ENCODE peak calls at places on chromosomes 11 and 22, in nine cellular contexts. X, J, U, L, F, E, D, N and R are unnamed samples.

GRCh38 chr11:107496011-107496410 is 38.4 kb upstream of the CWF19L2 start:
- DNase-seq in X (no peak), J (no peak), U (no peak), L (no peak), F (no peak), E (no peak), D (no peak), N (no peak), R (no peak)

GRCh38 chr22:50082197-50082715 is 3.0 kb downstream of the MLC1 start:
- DNase-seq in X (no peak), J (no peak), U (no peak), L (no peak), F (no peak), E (no peak), D (no peak), N (no peak), R (no peak)

GRCh38 chr11:111761056-111761455 is 5.1 kb downstream of the PPP2R1B start:
- DNase-seq in X (no peak), J (no peak), U (no peak), L (no peak), F (no peak), E (no peak), D (no peak), N (no peak), R (no peak)

GRCh38 chr11:31725176-31725575 is 85.9 kb downstream of the PAX6 start:
- DNase-seq in X (no peak), J (no peak), U (no peak), L (no peak), F (no peak), E (no peak), D (no peak), N (no peak), R (no peak)

GRCh38 chr11:108902027-108902469 is 237.2 kb downstream of the DDX10 start:
- DNase-seq in X (no peak), J (no peak), U (no peak), L (no peak), F (no peak), E (no peak), D (no peak), N (no peak), R (no peak)

GRCh38 chr11:1878134-1879031 is 13.3 kb downstream of the PRR33 start:
- DNase-seq in X (no peak), J (no peak), U (no peak), L (no peak), F (no peak), E (no peak), D (no peak), N (no peak), R (no peak)

GRCh38 chr11:70717961-70718595 is 319.7 kb downstream of the CTTN start:
- DNase-seq in X (no peak), J (no peak), U (no peak), L (no peak), F (peak), E (no peak), D (no peak), N (no peak), R (no peak)

GRCh38 chr22:35337932-35338331 is 38.2 kb downstream of the TOM1 start:
- DNase-seq in X (no peak), J (no peak), U (no peak), L (no peak), F (no peak), E (no peak), D (no peak), N (no peak), R (no peak)

GRCh38 chr11:80146231-80146630 is 705.4 kb upstream of the TENM4 start:
- DNase-seq in X (no peak), J (no peak), U (no peak), L (no peak), F (no peak), E (no peak), D (no peak), N (no peak), R (no peak)

GRCh38 chr11:71188886-71189767 is 63.2 kb downstream of the SHANK2 start:
- DNase-seq in X (peak), J (no peak), U (no peak), L (no peak), F (no peak), E (no peak), D (no peak), N (no peak), R (no peak)

GRCh38 chr22:50218996-50219727 is 18.4 kb downstream of the SELENOO start:
- DNase-seq in X (no peak), J (peak), U (no peak), L (peak), F (no peak), E (peak), D (no peak), N (no peak), R (no peak)

GRCh38 chr11:114847599-114847998 is 169.3 kb downstream of the NXPE2 start:
- DNase-seq in X (no peak), J (no peak), U (no peak), L (no peak), F (no peak), E (no peak), D (no peak), N (no peak), R (no peak)

GRCh38 chr11:16793511-16793910 is 55.1 kb downstream of the C11orf58 start:
- DNase-seq in X (no peak), J (no peak), U (no peak), L (no peak), F (no peak), E (no peak), D (no peak), N (no peak), R (no peak)

GRCh38 chr11:7281083-7281482 is 29.4 kb downstream of the SYT9 start:
- DNase-seq in X (no peak), J (no peak), U (peak), L (no peak), F (no peak), E (no peak), D (no peak), N (no peak), R (no peak)

GRCh38 chr11:132028380-132029240 is 658.2 kb downstream of the NTM start:
- DNase-seq in X (no peak), J (no peak), U (no peak), L (no peak), F (peak), E (no peak), D (no peak), N (no peak), R (peak)

GRCh38 chr11:70131606-70132190 is 53.6 kb downstream of the ANO1 start:
- DNase-seq in X (no peak), J (no peak), U (no peak), L (no peak), F (no peak), E (no peak), D (no peak), N (no peak), R (no peak)

GRCh38 chr11:4093519-4094347 is 866 bp upstream of the RRM1 start:
- DNase-seq in X (no peak), J (no peak), U (no peak), L (no peak), F (no peak), E (no peak), D (no peak), N (no peak), R (no peak)

GRCh38 chr22:19626042-19626560 is 88.2 kb upstream of the SEPTIN5 start:
- DNase-seq in X (no peak), J (no peak), U (no peak), L (no peak), F (no peak), E (no peak), D (no peak), N (no peak), R (no peak)

GRCh38 chr11:131886201-131886600 is 515.8 kb downstream of the NTM start:
- DNase-seq in X (no peak), J (no peak), U (no peak), L (no peak), F (no peak), E (no peak), D (no peak), N (no peak), R (no peak)

GRCh38 chr11:130785376-130786110 is 130.7 kb downstream of the SNX19 start:
- DNase-seq in X (no peak), J (no peak), U (no peak), L (no peak), F (no peak), E (no peak), D (no peak), N (no peak), R (no peak)

GRCh38 chr11:17720796-17721171 is 1.4 kb downstream of the MYOD1 start:
- DNase-seq in X (no peak), J (no peak), U (no peak), L (no peak), F (no peak), E (no peak), D (no peak), N (no peak), R (no peak)

GRCh38 chr22:22720724-22721261 is 76.4 kb downstream of the GGTLC2 start:
- DNase-seq in X (no peak), J (no peak), U (no peak), L (no peak), F (no peak), E (no peak), D (no peak), N (no peak), R (no peak)

GRCh38 chr11:74417379-74417804 is 19.2 kb upstream of the PGM2L1 start:
- DNase-seq in X (no peak), J (no peak), U (no peak), L (no peak), F (no peak), E (no peak), D (no peak), N (no peak), R (no peak)

GRCh38 chr22:19844423-19845368 is 10.0 kb downstream of the GNB1L start:
- DNase-seq in X (peak), J (peak), U (no peak), L (peak), F (peak), E (no peak), D (no peak), N (no peak), R (no peak)

GRCh38 chr11:126083829-126084607 is 21.4 kb upstream of the CDON start:
- DNase-seq in X (peak), J (no peak), U (no peak), L (no peak), F (no peak), E (no peak), D (no peak), N (no peak), R (no peak)

GRCh38 chr22:17634696-17635095 is 3.9 kb upstream of the BCL2L13 start:
- DNase-seq in X (peak), J (no peak), U (no peak), L (no peak), F (no peak), E (no peak), D (no peak), N (no peak), R (no peak)

GRCh38 chr11:78418584-78419211 is 1.1 kb upstream of the GAB2 start:
- DNase-seq in X (no peak), J (no peak), U (no peak), L (no peak), F (no peak), E (no peak), D (no peak), N (no peak), R (no peak)

GRCh38 chr11:62333768-62334167 is 3.5 kb upstream of the ASRGL1 start:
- DNase-seq in X (no peak), J (no peak), U (no peak), L (no peak), F (no peak), E (no peak), D (no peak), N (no peak), R (no peak)

GRCh38 chr11:1483445-1483961 is 3.1 kb downstream of the MOB2 start:
- DNase-seq in X (no peak), J (no peak), U (no peak), L (no peak), F (no peak), E (no peak), D (no peak), N (no peak), R (no peak)

GRCh38 chr11:103532133-103532788 is 423.0 kb downstream of the DYNC2H1 start:
- DNase-seq in X (no peak), J (no peak), U (peak), L (no peak), F (no peak), E (no peak), D (no peak), N (no peak), R (no peak)

GRCh38 chr11:70668204-70669202 is 270.2 kb downstream of the CTTN start:
- DNase-seq in X (no peak), J (no peak), U (no peak), L (no peak), F (no peak), E (no peak), D (no peak), N (no peak), R (no peak)

GRCh38 chr22:49267996-49268395 is 559.7 kb downstream of the BRD1 start:
- DNase-seq in X (no peak), J (no peak), U (no peak), L (no peak), F (no peak), E (no peak), D (no peak), N (no peak), R (no peak)

GRCh38 chr11:551596-551995 is 8.9 kb downstream of the LMNTD2 start:
- DNase-seq in X (no peak), J (no peak), U (no peak), L (no peak), F (no peak), E (no peak), D (no peak), N (no peak), R (no peak)

GRCh38 chr11:103581680-103582265 is 454.7 kb upstream of the DDI1 start:
- DNase-seq in X (no peak), J (no peak), U (no peak), L (no peak), F (no peak), E (no peak), D (no peak), N (no peak), R (no peak)